ENCODE peak calls at places on chromosome 2, in seven cellular contexts. Z is lower leg skin, H is AG04450, D is IMR-90, K is fibroblast of mammary gland, L is bronchial epithelial cell, T is neural progenitor cell. I is an unnamed sample.

GRCh38 chr2:163182764-163183354 is 344.3 kb upstream of the KCNH7 start:
- DNase-seq in L (peak), H (no peak), T (no peak), D (peak), Z (no peak), K (peak), I (peak)

GRCh38 chr2:237915576-237915975 is 51.2 kb upstream of the UBE2F start:
- DNase-seq in H (no peak), D (no peak), K (no peak), T (no peak), Z (no peak), L (no peak), I (no peak)

GRCh38 chr2:161085041-161085598 is 75.1 kb upstream of the TANK start:
- DNase-seq in T (no peak), H (no peak), Z (no peak), L (no peak), D (peak), K (no peak), I (no peak)

GRCh38 chr2:181658444-181658843 is 1.5 kb upstream of the CERKL start:
- DNase-seq in H (no peak), Z (no peak), L (no peak), K (no peak), T (peak), D (no peak), I (no peak)

GRCh38 chr2:55093381-55093780 is 43.1 kb upstream of the RTN4 start:
- DNase-seq in K (no peak), H (no peak), L (peak), Z (no peak), D (peak), T (no peak), I (peak)

GRCh38 chr2:8447610-8448221 is 234.1 kb upstream of the ID2 start:
- DNase-seq in K (peak), Z (peak), L (peak), T (no peak), D (peak), H (no peak), I (no peak)

GRCh38 chr2:72605836-72606442 is 219.9 kb downstream of the EXOC6B start:
- DNase-seq in D (peak), K (peak), H (no peak), Z (no peak), T (peak), L (peak), I (peak)

GRCh38 chr2:123179526-123179925 is 845.6 kb upstream of the CNTNAP5 start:
- DNase-seq in D (no peak), K (no peak), L (no peak), H (no peak), Z (no peak), T (peak), I (no peak)

GRCh38 chr2:71926860-71927756 is 220.6 kb downstream of the CYP26B1 start:
- DNase-seq in Z (peak), T (no peak), H (no peak), L (no peak), K (no peak), D (no peak), I (no peak)

GRCh38 chr2:176455865-176456291 is 186.6 kb downstream of the MTX2 start:
- DNase-seq in Z (peak), T (peak), H (no peak), D (peak), L (no peak), K (peak), I (no peak)

GRCh38 chr2:157004789-157005188 is 252.7 kb upstream of the GALNT5 start:
- DNase-seq in Z (no peak), H (no peak), D (no peak), L (no peak), K (no peak), T (no peak), I (no peak)

GRCh38 chr2:85162746-85163301 is 29.6 kb downstream of the TCF7L1 start:
- DNase-seq in K (peak), H (peak), Z (no peak), T (peak), L (no peak), D (peak), I (peak)

GRCh38 chr2:128451636-128452411 is 133.2 kb upstream of the HS6ST1 start:
- DNase-seq in Z (peak), T (peak), L (no peak), D (no peak), H (no peak), K (no peak), I (no peak)

GRCh38 chr2:29455202-29455885 is 340.1 kb downstream of the CLIP4 start:
- DNase-seq in L (no peak), D (no peak), H (no peak), Z (no peak), K (peak), T (no peak), I (no peak)

GRCh38 chr2:120749506-120750431 is 14.1 kb downstream of the GLI2 start:
- DNase-seq in K (peak), Z (peak), L (no peak), D (peak), T (peak), H (no peak), I (no peak)

GRCh38 chr2:200741468-200742202 is 70.1 kb upstream of the BZW1 start:
- DNase-seq in L (no peak), K (no peak), H (no peak), T (peak), Z (no peak), D (no peak), I (no peak)

GRCh38 chr2:233814436-233814835 is 36.3 kb downstream of the MROH2A start:
- DNase-seq in D (no peak), K (no peak), L (no peak), Z (peak), H (no peak), T (no peak), I (no peak)

GRCh38 chr2:62229082-62229620 is 33.2 kb downstream of the B3GNT2 start:
- DNase-seq in H (no peak), K (no peak), Z (no peak), T (no peak), L (no peak), D (no peak), I (no peak)

GRCh38 chr2:23505984-23506380 is 121.0 kb downstream of the KLHL29 start:
- DNase-seq in H (no peak), D (peak), L (peak), T (no peak), K (peak), Z (no peak), I (peak)

GRCh38 chr2:14306268-14306950 is 326.1 kb upstream of the LRATD1 start:
- DNase-seq in K (no peak), D (no peak), Z (no peak), H (no peak), L (no peak), T (no peak), I (no peak)

GRCh38 chr2:42874838-42875801 is 82.7 kb upstream of the HAAO start:
- DNase-seq in K (peak), H (no peak), Z (peak), D (no peak), T (no peak), L (no peak), I (no peak)

GRCh38 chr2:30776831-30777652 is 30.2 kb downstream of the CAPN13 start:
- DNase-seq in H (no peak), K (no peak), T (no peak), D (no peak), L (no peak), Z (peak), I (no peak)

GRCh38 chr2:112821682-112822081 is 14.9 kb downstream of the IL1B start:
- DNase-seq in L (no peak), D (no peak), T (no peak), H (no peak), Z (no peak), K (no peak), I (no peak)

GRCh38 chr2:230600285-230600684 is 112.4 kb upstream of the CAB39 start:
- DNase-seq in D (no peak), K (no peak), T (no peak), L (no peak), H (no peak), Z (no peak), I (no peak)
- H3K4me3 ChIP-seq in D (no peak), K (no peak), T (no peak), L (no peak), H (no peak), Z (no peak), I (no peak)

GRCh38 chr2:194549387-194549786 is 1107.6 kb upstream of the SLC39A10 start:
- DNase-seq in H (no peak), T (no peak), Z (no peak), K (no peak), L (no peak), D (no peak), I (no peak)

GRCh38 chr2:194550702-194551101 is 1106.3 kb upstream of the SLC39A10 start:
- DNase-seq in T (no peak), L (peak), K (no peak), H (no peak), D (no peak), Z (no peak), I (peak)

DNA sequence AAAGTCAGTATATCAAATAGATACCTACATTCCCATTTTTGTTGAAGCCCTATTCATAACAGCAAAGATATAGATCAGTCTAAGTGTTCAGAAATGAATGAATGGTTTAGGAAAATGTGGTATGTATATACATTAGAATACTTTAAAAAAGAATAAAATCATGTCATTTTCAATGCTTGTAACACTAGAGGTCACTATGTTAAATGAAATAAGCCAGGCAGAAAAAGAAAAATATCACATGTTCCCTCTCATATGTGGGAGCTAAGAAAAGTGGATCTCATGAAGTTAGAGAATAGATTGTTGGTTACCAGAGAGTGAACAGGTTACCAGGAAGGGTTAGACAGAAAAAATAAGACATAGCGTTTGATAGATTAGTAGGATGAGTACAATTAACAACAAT is 1111.0 kb upstream of the SLC39A10 start:
- DNase-seq in T (no peak), Z (no peak), H (no peak), L (peak), D (no peak), K (peak), I (peak)
- TF ChIP-seq CTCF in T (peak), Z (no peak), H (no peak), L (peak), D (peak), K (peak), I (peak)

DNA sequence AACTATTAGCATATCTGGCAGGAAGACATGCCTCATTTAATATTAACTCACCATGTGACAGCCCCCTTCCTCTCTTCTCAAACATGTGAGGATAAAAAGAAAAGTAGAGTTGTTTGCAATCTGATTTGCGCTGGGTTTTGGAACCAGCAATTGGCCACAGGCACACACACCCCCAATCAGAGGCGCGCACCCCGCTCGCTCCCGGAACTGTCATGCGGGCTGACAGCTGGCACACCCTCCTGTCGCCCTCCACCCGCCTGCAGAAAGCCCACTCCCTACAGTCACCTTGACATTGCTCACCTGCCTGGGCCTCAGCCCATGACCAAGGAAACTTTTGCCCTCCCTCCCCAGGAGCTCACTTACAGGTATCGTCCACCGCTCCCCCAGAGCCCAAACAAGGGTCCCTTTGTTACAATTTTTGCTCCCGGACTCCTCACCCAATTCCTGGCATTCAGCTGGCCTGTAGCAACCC is 1.1 kb downstream of the COBLL1 start:
- DNase-seq in D (no peak), K (no peak), L (no peak), H (no peak), Z (peak), T (peak), I (peak)
- H3K4me3 ChIP-seq in D (peak), K (peak), L (peak), H (peak), Z (peak), T (peak), I (peak)

GRCh38 chr2:135744761-135745314 is 3.2 kb downstream of the UBXN4 start:
- DNase-seq in L (peak), Z (no peak), K (peak), D (peak), T (peak), H (no peak), I (peak)
- TF ChIP-seq CTCF in L (peak), Z (no peak), K (peak), D (no peak), T (peak), H (no peak), I (peak)

I was measured in epithelial cell of esophagus.